ENCODE peak calls at places on chromosome 21, in eight cellular contexts. One of them, this sample, is unnamed.

GRCh38 chr21:33386222-33386784 is 16.9 kb upstream of the IFNGR2 start:
- DNase-seq in cardiac muscle cell: peak
- DNase-seq in WTC11: peak
- DNase-seq in transverse colon: no peak
- DNase-seq in heart right ventricle: no peak
- DNase-seq in suprapubic skin: no peak
- DNase-seq in fibroblast of the aortic adventitia: no peak
- DNase-seq in breast epithelium: no peak
- DNase-seq in this sample: no peak

GRCh38 chr21:21232320-21232719 is 234.1 kb downstream of the NCAM2 start:
- DNase-seq in transverse colon: peak
- DNase-seq in heart right ventricle: no peak
- DNase-seq in breast epithelium: no peak
- DNase-seq in fibroblast of the aortic adventitia: peak
- DNase-seq in WTC11: no peak
- DNase-seq in cardiac muscle cell: peak
- DNase-seq in suprapubic skin: no peak
- DNase-seq in this sample: no peak

GRCh38 chr21:46517361-46517760 is 58.7 kb downstream of the DIP2A start:
- DNase-seq in transverse colon: no peak
- DNase-seq in heart right ventricle: peak
- DNase-seq in fibroblast of the aortic adventitia: no peak
- DNase-seq in suprapubic skin: no peak
- DNase-seq in WTC11: no peak
- DNase-seq in cardiac muscle cell: no peak
- DNase-seq in breast epithelium: no peak
- DNase-seq in this sample: no peak

GRCh38 chr21:16842716-16843115 is 670.1 kb upstream of the CXADR start:
- DNase-seq in cardiac muscle cell: no peak
- DNase-seq in suprapubic skin: no peak
- DNase-seq in transverse colon: no peak
- DNase-seq in breast epithelium: no peak
- DNase-seq in heart right ventricle: no peak
- DNase-seq in WTC11: no peak
- DNase-seq in fibroblast of the aortic adventitia: no peak
- DNase-seq in this sample: no peak

GRCh38 chr21:36218691-36219090 is 62.1 kb downstream of the DOP1B start:
- DNase-seq in fibroblast of the aortic adventitia: no peak
- DNase-seq in heart right ventricle: no peak
- DNase-seq in breast epithelium: no peak
- DNase-seq in transverse colon: no peak
- DNase-seq in suprapubic skin: no peak
- DNase-seq in cardiac muscle cell: no peak
- DNase-seq in WTC11: no peak
- DNase-seq in this sample: no peak

GRCh38 chr21:46500224-46500861 is 41.7 kb downstream of the DIP2A start:
- DNase-seq in heart right ventricle: no peak
- DNase-seq in WTC11: no peak
- DNase-seq in transverse colon: no peak
- DNase-seq in breast epithelium: no peak
- DNase-seq in cardiac muscle cell: no peak
- DNase-seq in fibroblast of the aortic adventitia: peak
- DNase-seq in suprapubic skin: no peak
- DNase-seq in this sample: no peak

GRCh38 chr21:25658427-25658980 is 19.4 kb downstream of the JAM2 start:
- DNase-seq in cardiac muscle cell: no peak
- DNase-seq in fibroblast of the aortic adventitia: no peak
- DNase-seq in heart right ventricle: no peak
- DNase-seq in breast epithelium: no peak
- DNase-seq in transverse colon: no peak
- DNase-seq in WTC11: no peak
- DNase-seq in suprapubic skin: no peak
- DNase-seq in this sample: no peak

GRCh38 chr21:45847870-45848269 is 133.7 kb upstream of the COL6A1 start:
- DNase-seq in fibroblast of the aortic adventitia: no peak
- DNase-seq in breast epithelium: no peak
- DNase-seq in heart right ventricle: no peak
- DNase-seq in suprapubic skin: no peak
- DNase-seq in cardiac muscle cell: no peak
- DNase-seq in transverse colon: no peak
- DNase-seq in WTC11: no peak
- DNase-seq in this sample: no peak

GRCh38 chr21:40053007-40053406 is 185.8 kb downstream of the PCP4 start:
- DNase-seq in WTC11: no peak
- DNase-seq in transverse colon: peak
- DNase-seq in cardiac muscle cell: no peak
- DNase-seq in fibroblast of the aortic adventitia: no peak
- DNase-seq in suprapubic skin: peak
- DNase-seq in breast epithelium: peak
- DNase-seq in heart right ventricle: peak
- DNase-seq in this sample: no peak

GRCh38 chr21:29176721-29177120 is 46.3 kb downstream of the MAP3K7CL start:
- DNase-seq in fibroblast of the aortic adventitia: no peak
- DNase-seq in breast epithelium: no peak
- DNase-seq in WTC11: no peak
- DNase-seq in heart right ventricle: no peak
- DNase-seq in suprapubic skin: no peak
- DNase-seq in transverse colon: no peak
- DNase-seq in cardiac muscle cell: no peak
- DNase-seq in this sample: no peak

GRCh38 chr21:43608664-43609063 is 50.6 kb downstream of the HSF2BP start:
- DNase-seq in heart right ventricle: no peak
- DNase-seq in transverse colon: no peak
- DNase-seq in fibroblast of the aortic adventitia: no peak
- DNase-seq in cardiac muscle cell: no peak
- DNase-seq in WTC11: no peak
- DNase-seq in suprapubic skin: no peak
- DNase-seq in breast epithelium: no peak
- DNase-seq in this sample: no peak

GRCh38 chr21:38982096-38982495 is 176.4 kb downstream of the ETS2 start:
- DNase-seq in cardiac muscle cell: peak
- DNase-seq in transverse colon: no peak
- DNase-seq in suprapubic skin: no peak
- DNase-seq in heart right ventricle: no peak
- DNase-seq in breast epithelium: no peak
- DNase-seq in fibroblast of the aortic adventitia: no peak
- DNase-seq in WTC11: peak
- DNase-seq in this sample: no peak
- TF ChIP-seq CTCF in cardiac muscle cell: no peak
- TF ChIP-seq CTCF in transverse colon: no peak
- TF ChIP-seq CTCF in suprapubic skin: no peak
- TF ChIP-seq CTCF in heart right ventricle: no peak
- TF ChIP-seq CTCF in breast epithelium: no peak
- TF ChIP-seq CTCF in fibroblast of the aortic adventitia: no peak
- TF ChIP-seq CTCF in WTC11: no peak
- TF ChIP-seq CTCF in this sample: no peak

GRCh38 chr21:18801468-18801867 is 397.9 kb upstream of the TMPRSS15 start:
- DNase-seq in cardiac muscle cell: no peak
- DNase-seq in suprapubic skin: no peak
- DNase-seq in WTC11: peak
- DNase-seq in fibroblast of the aortic adventitia: no peak
- DNase-seq in breast epithelium: no peak
- DNase-seq in transverse colon: no peak
- DNase-seq in heart right ventricle: no peak
- DNase-seq in this sample: no peak
- TF ChIP-seq CTCF in cardiac muscle cell: no peak
- TF ChIP-seq CTCF in suprapubic skin: no peak
- TF ChIP-seq CTCF in WTC11: no peak
- TF ChIP-seq CTCF in fibroblast of the aortic adventitia: no peak
- TF ChIP-seq CTCF in breast epithelium: no peak
- TF ChIP-seq CTCF in transverse colon: peak
- TF ChIP-seq CTCF in heart right ventricle: peak
- TF ChIP-seq CTCF in this sample: peak

GRCh38 chr21:42466700-42467612 is 29.1 kb downstream of the RSPH1 start:
- DNase-seq in breast epithelium: no peak
- DNase-seq in heart right ventricle: no peak
- DNase-seq in transverse colon: peak
- DNase-seq in suprapubic skin: no peak
- DNase-seq in WTC11: no peak
- DNase-seq in cardiac muscle cell: peak
- DNase-seq in fibroblast of the aortic adventitia: peak
- DNase-seq in this sample: no peak
- TF ChIP-seq CTCF in breast epithelium: no peak
- TF ChIP-seq CTCF in heart right ventricle: peak
- TF ChIP-seq CTCF in transverse colon: peak
- TF ChIP-seq CTCF in suprapubic skin: no peak
- TF ChIP-seq CTCF in WTC11: no peak
- TF ChIP-seq CTCF in cardiac muscle cell: peak
- TF ChIP-seq CTCF in fibroblast of the aortic adventitia: no peak
- TF ChIP-seq CTCF in this sample: peak

GRCh38 chr21:37496972-37497371 is 130.4 kb downstream of the DYRK1A start:
- DNase-seq in heart right ventricle: no peak
- DNase-seq in transverse colon: no peak
- DNase-seq in WTC11: no peak
- DNase-seq in cardiac muscle cell: no peak
- DNase-seq in suprapubic skin: no peak
- DNase-seq in breast epithelium: no peak
- DNase-seq in fibroblast of the aortic adventitia: peak
- DNase-seq in this sample: no peak
- TF ChIP-seq CTCF in heart right ventricle: peak
- TF ChIP-seq CTCF in transverse colon: no peak
- TF ChIP-seq CTCF in WTC11: no peak
- TF ChIP-seq CTCF in cardiac muscle cell: peak
- TF ChIP-seq CTCF in suprapubic skin: no peak
- TF ChIP-seq CTCF in breast epithelium: peak
- TF ChIP-seq CTCF in fibroblast of the aortic adventitia: peak
- TF ChIP-seq CTCF in this sample: peak

GRCh38 chr21:34924194-34924593 is 124.9 kb downstream of the RUNX1 start:
- DNase-seq in WTC11: no peak
- DNase-seq in breast epithelium: no peak
- DNase-seq in heart right ventricle: no peak
- DNase-seq in fibroblast of the aortic adventitia: no peak
- DNase-seq in transverse colon: no peak
- DNase-seq in cardiac muscle cell: no peak
- DNase-seq in suprapubic skin: no peak
- DNase-seq in this sample: no peak

GRCh38 chr21:34923202-34923601 is 125.9 kb downstream of the RUNX1 start:
- DNase-seq in heart right ventricle: no peak
- DNase-seq in fibroblast of the aortic adventitia: no peak
- DNase-seq in WTC11: no peak
- DNase-seq in suprapubic skin: no peak
- DNase-seq in breast epithelium: no peak
- DNase-seq in transverse colon: no peak
- DNase-seq in cardiac muscle cell: no peak
- DNase-seq in this sample: no peak

GRCh38 chr21:34921151-34921550 is 128.0 kb downstream of the RUNX1 start:
- DNase-seq in WTC11: no peak
- DNase-seq in transverse colon: no peak
- DNase-seq in breast epithelium: no peak
- DNase-seq in cardiac muscle cell: no peak
- DNase-seq in suprapubic skin: no peak
- DNase-seq in heart right ventricle: no peak
- DNase-seq in fibroblast of the aortic adventitia: no peak
- DNase-seq in this sample: no peak

GRCh38 chr21:34923626-34924025 is 125.5 kb downstream of the RUNX1 start:
- DNase-seq in breast epithelium: no peak
- DNase-seq in cardiac muscle cell: no peak
- DNase-seq in WTC11: no peak
- DNase-seq in heart right ventricle: no peak
- DNase-seq in suprapubic skin: no peak
- DNase-seq in fibroblast of the aortic adventitia: no peak
- DNase-seq in transverse colon: no peak
- DNase-seq in this sample: no peak

GRCh38 chr21:34922487-34922886 is 126.6 kb downstream of the RUNX1 start:
- DNase-seq in cardiac muscle cell: no peak
- DNase-seq in WTC11: no peak
- DNase-seq in breast epithelium: no peak
- DNase-seq in suprapubic skin: no peak
- DNase-seq in transverse colon: no peak
- DNase-seq in heart right ventricle: no peak
- DNase-seq in fibroblast of the aortic adventitia: no peak
- DNase-seq in this sample: no peak
- TF ChIP-seq CTCF in cardiac muscle cell: peak
- TF ChIP-seq CTCF in WTC11: no peak
- TF ChIP-seq CTCF in breast epithelium: no peak
- TF ChIP-seq CTCF in suprapubic skin: no peak
- TF ChIP-seq CTCF in transverse colon: no peak
- TF ChIP-seq CTCF in heart right ventricle: no peak
- TF ChIP-seq CTCF in fibroblast of the aortic adventitia: peak
- TF ChIP-seq CTCF in this sample: peak

GRCh38 chr21:26845066-26845749 is at the start of gene ADAMTS1:
- DNase-seq in fibroblast of the aortic adventitia: peak
- DNase-seq in transverse colon: peak
- DNase-seq in cardiac muscle cell: peak
- DNase-seq in WTC11: peak
- DNase-seq in suprapubic skin: peak
- DNase-seq in breast epithelium: peak
- DNase-seq in heart right ventricle: peak
- DNase-seq in this sample: peak

GRCh38 chr21:26847951-26848350 is 2.7 kb upstream of the ADAMTS1 start:
- DNase-seq in suprapubic skin: no peak
- DNase-seq in transverse colon: no peak
- DNase-seq in cardiac muscle cell: no peak
- DNase-seq in WTC11: no peak
- DNase-seq in breast epithelium: no peak
- DNase-seq in heart right ventricle: no peak
- DNase-seq in fibroblast of the aortic adventitia: no peak
- DNase-seq in this sample: no peak

GRCh38 chr21:26845750-26846035 is 484 bp upstream of the ADAMTS1 start:
- DNase-seq in cardiac muscle cell: no peak
- DNase-seq in suprapubic skin: no peak
- DNase-seq in fibroblast of the aortic adventitia: no peak
- DNase-seq in heart right ventricle: no peak
- DNase-seq in transverse colon: no peak
- DNase-seq in WTC11: no peak
- DNase-seq in breast epithelium: no peak
- DNase-seq in this sample: no peak

GRCh38 chr21:26844258-26845065 is 747 bp downstream of the ADAMTS1 start:
- DNase-seq in fibroblast of the aortic adventitia: peak
- DNase-seq in cardiac muscle cell: peak
- DNase-seq in WTC11: peak
- DNase-seq in heart right ventricle: peak
- DNase-seq in suprapubic skin: peak
- DNase-seq in breast epithelium: peak
- DNase-seq in transverse colon: no peak
- DNase-seq in this sample: peak

GRCh38 chr21:26846036-26846931 is 1.1 kb upstream of the ADAMTS1 start:
- DNase-seq in transverse colon: peak
- DNase-seq in breast epithelium: peak
- DNase-seq in WTC11: peak
- DNase-seq in cardiac muscle cell: peak
- DNase-seq in heart right ventricle: peak
- DNase-seq in fibroblast of the aortic adventitia: peak
- DNase-seq in suprapubic skin: peak
- DNase-seq in this sample: peak
- TF ChIP-seq CTCF in transverse colon: peak
- TF ChIP-seq CTCF in breast epithelium: peak
- TF ChIP-seq CTCF in WTC11: no peak
- TF ChIP-seq CTCF in cardiac muscle cell: no peak
- TF ChIP-seq CTCF in heart right ventricle: no peak
- TF ChIP-seq CTCF in fibroblast of the aortic adventitia: peak
- TF ChIP-seq CTCF in suprapubic skin: no peak
- TF ChIP-seq CTCF in this sample: no peak

GRCh38 chr21:15706686-15707085 is 23.1 kb upstream of the USP25 start:
- DNase-seq in suprapubic skin: no peak
- DNase-seq in heart right ventricle: no peak
- DNase-seq in fibroblast of the aortic adventitia: peak
- DNase-seq in cardiac muscle cell: no peak
- DNase-seq in breast epithelium: peak
- DNase-seq in transverse colon: peak
- DNase-seq in WTC11: no peak
- DNase-seq in this sample: no peak
- TF ChIP-seq CTCF in suprapubic skin: no peak
- TF ChIP-seq CTCF in heart right ventricle: no peak
- TF ChIP-seq CTCF in fibroblast of the aortic adventitia: no peak
- TF ChIP-seq CTCF in cardiac muscle cell: no peak
- TF ChIP-seq CTCF in breast epithelium: no peak
- TF ChIP-seq CTCF in transverse colon: no peak
- TF ChIP-seq CTCF in WTC11: no peak
- TF ChIP-seq CTCF in this sample: no peak

This sample was measured in progenitor cell of endocrine pancreas.